ENCODE peak calls at places on chromosomes 11 and 22, in five cellular contexts. One of them, this sample, is unnamed.
A peak's percentile ranks its signal among the peaks of the same experiment; 100 is the strongest.

GRCh38 chr11:101686514-101686913 is 102.7 kb upstream of the TRPC6 start:
- DNase-seq in spleen: no peak
- DNase-seq in mucosa of descending colon: no peak
- DNase-seq in fibroblast of lung: peak; percentile 88
- DNase-seq in neural progenitor cell: no peak
- DNase-seq in this sample: peak; percentile 65

GRCh38 chr11:45392621-45393183 is 106.6 kb upstream of the SYT13 start:
- DNase-seq in fibroblast of lung: no peak
- DNase-seq in spleen: peak; percentile 56
- DNase-seq in mucosa of descending colon: no peak
- DNase-seq in neural progenitor cell: no peak
- DNase-seq in this sample: no peak

GRCh38 chr22:28328751-28329150 is 350.9 kb downstream of the TTC28 start:
- DNase-seq in spleen: no peak
- DNase-seq in fibroblast of lung: no peak
- DNase-seq in mucosa of descending colon: no peak
- DNase-seq in neural progenitor cell: no peak
- DNase-seq in this sample: no peak

GRCh38 chr11:13339196-13340153 is 61.9 kb downstream of the BMAL1 start:
- DNase-seq in neural progenitor cell: no peak
- DNase-seq in fibroblast of lung: peak; percentile 99
- DNase-seq in spleen: no peak
- DNase-seq in mucosa of descending colon: no peak
- DNase-seq in this sample: no peak

GRCh38 chr11:133819916-133820315 is 25.4 kb downstream of the SPATA19 start:
- DNase-seq in neural progenitor cell: no peak
- DNase-seq in spleen: no peak
- DNase-seq in fibroblast of lung: no peak
- DNase-seq in mucosa of descending colon: no peak
- DNase-seq in this sample: no peak

GRCh38 chr22:36323182-36323854 is 64.4 kb downstream of the MYH9 start:
- DNase-seq in neural progenitor cell: no peak
- DNase-seq in mucosa of descending colon: no peak
- DNase-seq in spleen: no peak
- DNase-seq in fibroblast of lung: peak; percentile 93
- DNase-seq in this sample: no peak

GRCh38 chr11:97965849-97966646 is 1054.7 kb upstream of the CNTN5 start:
- DNase-seq in spleen: no peak
- DNase-seq in fibroblast of lung: peak; percentile 84
- DNase-seq in neural progenitor cell: no peak
- DNase-seq in mucosa of descending colon: no peak
- DNase-seq in this sample: no peak

GRCh38 chr11:64226507-64227051 is 505 bp downstream of the NUDT22 start:
- DNase-seq in mucosa of descending colon: peak; percentile 75
- DNase-seq in spleen: peak; percentile 94
- DNase-seq in fibroblast of lung: no peak
- DNase-seq in neural progenitor cell: no peak
- DNase-seq in this sample: no peak

GRCh38 chr11:17979770-17980371 is 33.0 kb downstream of the SERGEF start:
- DNase-seq in spleen: no peak
- DNase-seq in mucosa of descending colon: peak; percentile 39
- DNase-seq in fibroblast of lung: peak; percentile 19
- DNase-seq in neural progenitor cell: peak; percentile 54
- DNase-seq in this sample: no peak

GRCh38 chr22:45200862-45201511 is 37.3 kb downstream of the NUP50 start:
- DNase-seq in mucosa of descending colon: no peak
- DNase-seq in neural progenitor cell: no peak
- DNase-seq in fibroblast of lung: peak; percentile 78
- DNase-seq in spleen: peak; percentile 41
- DNase-seq in this sample: no peak

GRCh38 chr11:78978831-78979230 is 404.2 kb upstream of the NARS2 start:
- DNase-seq in spleen: no peak
- DNase-seq in neural progenitor cell: no peak
- DNase-seq in mucosa of descending colon: no peak
- DNase-seq in fibroblast of lung: no peak
- DNase-seq in this sample: no peak

GRCh38 chr11:95364324-95365295 is 133.6 kb upstream of the SESN3 start:
- DNase-seq in fibroblast of lung: peak; percentile 50
- DNase-seq in mucosa of descending colon: no peak
- DNase-seq in spleen: no peak
- DNase-seq in neural progenitor cell: no peak
- DNase-seq in this sample: no peak

GRCh38 chr11:101870510-101870909 is 44.3 kb upstream of the CEP126 start:
- DNase-seq in neural progenitor cell: no peak
- DNase-seq in spleen: no peak
- DNase-seq in fibroblast of lung: peak; percentile 82
- DNase-seq in mucosa of descending colon: no peak
- DNase-seq in this sample: no peak

GRCh38 chr11:9594267-9595046 is 21.0 kb downstream of the WEE1 start:
- DNase-seq in mucosa of descending colon: no peak
- DNase-seq in neural progenitor cell: no peak
- DNase-seq in fibroblast of lung: no peak
- DNase-seq in spleen: no peak
- DNase-seq in this sample: no peak

GRCh38 chr11:33329705-33330329 is 72.6 kb downstream of the HIPK3 start:
- DNase-seq in mucosa of descending colon: peak; percentile 62
- DNase-seq in spleen: no peak
- DNase-seq in neural progenitor cell: peak; percentile 44
- DNase-seq in fibroblast of lung: peak; percentile 81
- DNase-seq in this sample: no peak
- TF ChIP-seq CTCF in mucosa of descending colon: peak; percentile 15
- TF ChIP-seq CTCF in spleen: peak; percentile 21
- TF ChIP-seq CTCF in neural progenitor cell: peak; percentile 66
- TF ChIP-seq CTCF in fibroblast of lung: peak; percentile 72
- TF ChIP-seq CTCF in this sample: peak; percentile 92

DNA sequence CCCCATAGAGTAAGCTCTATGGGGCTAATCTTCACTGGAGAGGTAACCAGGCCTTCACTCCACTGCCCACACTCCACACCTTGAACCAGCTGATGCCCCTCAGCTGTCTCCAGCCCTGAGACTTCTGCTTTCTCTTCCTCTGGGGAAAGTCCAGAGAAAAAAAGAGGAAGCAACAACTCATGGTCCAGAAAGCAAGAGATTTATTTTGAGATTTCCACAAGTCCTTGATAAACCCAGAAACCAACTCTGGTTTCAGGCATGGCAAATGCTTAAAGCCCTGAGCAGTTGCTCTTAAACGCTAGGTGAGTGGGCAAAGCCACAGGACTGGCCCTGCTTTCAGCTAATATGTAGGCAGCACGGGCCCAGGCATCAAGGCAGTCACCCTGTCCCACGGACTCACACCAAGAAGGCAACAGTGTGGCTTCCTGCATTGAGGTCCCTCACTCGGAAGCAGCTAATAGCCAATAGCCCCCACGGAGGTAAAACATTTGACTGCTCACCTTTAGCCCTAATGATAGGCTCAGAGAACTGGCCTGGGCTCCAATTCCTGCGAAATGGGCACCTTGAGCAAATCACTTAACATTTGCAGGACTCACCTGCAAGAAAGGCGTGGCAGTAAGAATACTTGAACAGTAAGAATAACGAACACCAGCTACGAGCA is 4.3 kb downstream of the CYB561A3 start:
- DNase-seq in mucosa of descending colon: no peak
- DNase-seq in spleen: peak; percentile 86
- DNase-seq in fibroblast of lung: no peak
- DNase-seq in neural progenitor cell: no peak
- DNase-seq in this sample: no peak
- H3K4me1 ChIP-seq in mucosa of descending colon: peaks cover 29% of the 10 kb centered on the region
- H3K4me1 ChIP-seq in spleen: peaks cover 58% of the 10 kb centered on the region
- H3K4me1 ChIP-seq in fibroblast of lung: no peaks in the 10 kb centered on the region
- H3K4me1 ChIP-seq in neural progenitor cell: peaks cover 4% of the 10 kb centered on the region
- H3K4me1 ChIP-seq in this sample: peaks cover 4% of the 10 kb centered on the region

DNA sequence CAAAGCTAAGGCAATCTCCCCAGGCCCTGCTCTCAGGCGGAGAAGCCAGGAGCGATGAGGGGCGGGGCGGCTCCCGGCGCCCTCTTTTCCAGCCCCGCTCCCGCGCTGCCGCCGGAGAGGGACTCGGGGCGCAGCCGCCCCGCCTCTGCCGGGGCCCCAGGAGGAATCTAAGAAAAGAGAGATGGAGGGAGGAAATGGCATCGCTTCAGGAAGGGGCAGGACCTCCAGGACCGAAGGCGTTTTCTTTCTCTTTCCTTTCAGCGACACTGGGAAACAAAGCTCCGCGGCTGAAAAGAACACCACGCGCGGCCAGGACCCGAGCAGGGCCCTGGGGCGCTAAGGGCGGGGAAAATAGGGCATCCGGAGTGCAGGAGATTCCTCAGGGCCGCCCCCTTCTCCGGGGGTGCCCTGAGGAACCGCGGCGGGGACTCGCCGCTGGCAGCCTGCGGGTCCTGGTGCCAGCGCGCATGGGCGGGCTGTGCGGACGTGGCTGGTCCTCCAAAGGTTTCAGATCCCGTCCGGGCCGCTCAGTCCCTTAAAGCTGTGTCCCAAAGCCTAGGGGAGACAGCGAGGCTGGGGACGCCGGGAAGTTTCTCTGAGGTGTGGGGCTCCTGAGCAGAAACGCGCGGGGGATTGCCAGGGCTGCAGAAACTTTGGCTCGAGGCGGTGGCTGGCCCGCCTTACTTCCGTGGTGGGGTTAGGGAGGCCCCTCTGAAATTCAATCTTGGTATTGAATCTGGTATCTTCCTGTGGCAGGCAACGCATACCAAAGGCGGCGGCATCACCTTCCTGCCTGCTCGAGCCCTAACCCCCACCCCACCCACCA is 2.8 kb upstream of the BSX start:
- DNase-seq in spleen: no peak
- DNase-seq in neural progenitor cell: peak; percentile 70
- DNase-seq in mucosa of descending colon: no peak
- DNase-seq in fibroblast of lung: peak; percentile 8
- DNase-seq in this sample: no peak
- H3K36me3 ChIP-seq in spleen: no peaks in the 10 kb centered on the region
- H3K36me3 ChIP-seq in neural progenitor cell: no peaks in the 10 kb centered on the region
- H3K36me3 ChIP-seq in mucosa of descending colon: no peaks in the 10 kb centered on the region
- H3K36me3 ChIP-seq in fibroblast of lung: no peaks in the 10 kb centered on the region
- H3K36me3 ChIP-seq in this sample: no peaks in the 10 kb centered on the region

DNA sequence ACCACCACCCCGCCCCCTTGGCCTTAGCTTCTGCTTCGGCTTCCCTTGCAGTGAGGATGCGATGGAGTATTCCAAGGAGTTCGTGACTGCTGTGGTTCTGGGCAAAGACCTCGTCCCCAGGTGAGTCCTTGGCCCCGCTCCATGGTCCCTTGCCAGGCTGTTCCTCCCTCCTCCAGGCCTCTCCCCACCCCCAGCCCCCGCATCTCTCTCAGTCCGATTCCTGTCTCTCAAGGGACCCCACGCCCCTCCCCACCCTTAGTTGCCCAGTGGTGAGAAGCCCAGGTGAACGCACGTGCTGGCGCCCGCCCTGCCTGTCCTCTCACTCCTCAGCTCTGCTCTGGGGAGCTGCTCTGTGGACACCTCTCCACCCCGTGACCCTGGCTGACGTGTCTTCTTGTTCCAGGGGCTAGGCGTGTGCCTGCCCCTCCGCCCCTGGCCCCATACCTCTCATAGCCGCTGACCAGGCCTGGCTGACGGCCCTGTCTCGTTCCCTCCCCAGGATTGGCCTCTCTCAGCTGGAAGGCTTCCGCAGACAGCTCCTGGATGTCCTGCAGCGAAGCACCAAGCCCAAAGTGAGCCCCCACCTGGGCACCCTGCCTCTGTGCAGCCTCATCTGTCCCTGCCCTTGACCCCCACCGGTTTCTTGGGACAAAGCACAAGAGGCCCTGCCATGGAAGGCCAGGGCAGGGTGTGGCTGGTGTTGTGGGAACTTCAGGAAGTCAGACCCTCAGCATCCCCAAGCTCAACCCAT is 14.6 kb upstream of the MYRF start:
- DNase-seq in mucosa of descending colon: no peak
- DNase-seq in spleen: no peak
- DNase-seq in fibroblast of lung: no peak
- DNase-seq in neural progenitor cell: no peak
- DNase-seq in this sample: no peak
- TF ChIP-seq CTCF in mucosa of descending colon: no peak
- TF ChIP-seq CTCF in spleen: no peak
- TF ChIP-seq CTCF in fibroblast of lung: no peak
- TF ChIP-seq CTCF in neural progenitor cell: no peak
- TF ChIP-seq CTCF in this sample: no peak

DNA sequence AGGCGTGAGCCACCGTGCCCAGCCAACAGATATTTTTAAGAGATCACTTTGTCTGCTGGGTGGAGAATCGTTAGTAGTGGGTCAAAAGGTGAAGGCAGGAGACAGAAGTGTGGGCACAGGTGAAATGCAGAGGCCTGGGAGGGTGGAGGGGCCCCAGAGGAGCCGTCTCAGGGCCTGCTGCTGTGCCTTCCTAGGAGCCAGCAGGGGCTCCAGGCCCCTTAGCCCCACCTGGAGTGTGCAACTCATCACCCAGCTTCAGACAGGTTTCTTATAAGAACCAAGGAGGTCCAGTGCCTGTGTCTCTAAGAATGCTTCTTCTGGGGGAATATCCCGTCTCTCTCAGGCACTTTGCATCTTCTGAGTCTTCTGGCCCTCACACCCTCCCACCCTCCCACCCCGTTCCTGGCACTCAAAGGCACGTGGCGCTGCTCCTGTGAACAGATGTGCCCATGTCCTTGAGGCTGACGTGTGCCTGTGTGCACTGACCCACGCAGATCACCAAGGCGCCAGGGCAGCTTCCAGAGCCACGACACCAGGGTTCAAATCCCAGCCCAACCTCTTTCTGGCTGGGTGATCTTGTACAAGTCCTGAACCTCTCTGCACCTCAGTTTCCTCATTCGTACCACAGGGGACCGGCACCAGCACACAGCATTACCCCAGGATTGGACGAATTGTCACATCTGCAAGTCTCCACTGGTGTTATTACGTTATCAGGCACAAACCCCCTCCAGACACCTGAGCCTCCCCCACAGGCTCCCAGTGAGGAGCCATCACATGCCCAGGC is 3.4 kb downstream of the ARSA start:
- DNase-seq in neural progenitor cell: no peak
- DNase-seq in spleen: peak; percentile 71
- DNase-seq in fibroblast of lung: no peak
- DNase-seq in mucosa of descending colon: no peak
- DNase-seq in this sample: no peak
- H3K4me1 ChIP-seq in neural progenitor cell: peaks cover 20% of the 10 kb centered on the region
- H3K4me1 ChIP-seq in spleen: peaks cover 35% of the 10 kb centered on the region
- H3K4me1 ChIP-seq in fibroblast of lung: peaks cover 10% of the 10 kb centered on the region
- H3K4me1 ChIP-seq in mucosa of descending colon: peaks cover 26% of the 10 kb centered on the region
- H3K4me1 ChIP-seq in this sample: peaks cover 24% of the 10 kb centered on the region

GRCh38 chr11:57414612-57415212 is 12.2 kb downstream of the SLC43A3 start:
- DNase-seq in spleen: no peak
- DNase-seq in fibroblast of lung: no peak
- DNase-seq in neural progenitor cell: no peak
- DNase-seq in mucosa of descending colon: no peak
- DNase-seq in this sample: no peak
- H3K36me3 ChIP-seq in spleen: peaks cover 98% of the 10 kb centered on the region
- H3K36me3 ChIP-seq in fibroblast of lung: peaks cover 6% of the 10 kb centered on the region
- H3K36me3 ChIP-seq in neural progenitor cell: no peaks in the 10 kb centered on the region
- H3K36me3 ChIP-seq in mucosa of descending colon: no peaks in the 10 kb centered on the region
- H3K36me3 ChIP-seq in this sample: peaks cover 85% of the 10 kb centered on the region